ENCODE peak calls at places on chromosomes 7 and 10, in seven cellular contexts. One of them, this sample, is unnamed.

GRCh38 chr10:116470768-116471415 is 43.2 kb downstream of the PNLIPRP3 start:
- DNase-seq in heart right ventricle: no peak
- DNase-seq in mammary epithelial cell: peak; percentile 63
- DNase-seq in right cardiac atrium: no peak
- DNase-seq in neural progenitor cell: peak; percentile 43
- DNase-seq in right lobe of liver: peak; percentile 35
- DNase-seq in gastrocnemius medialis: no peak
- DNase-seq in this sample: no peak

GRCh38 chr7:35550831-35551230 is 144.1 kb downstream of the HERPUD2 start:
- DNase-seq in heart right ventricle: no peak
- DNase-seq in mammary epithelial cell: no peak
- DNase-seq in right cardiac atrium: no peak
- DNase-seq in gastrocnemius medialis: no peak
- DNase-seq in right lobe of liver: no peak
- DNase-seq in neural progenitor cell: no peak
- DNase-seq in this sample: no peak

GRCh38 chr7:77306231-77307067 is 106.8 kb upstream of the FGL2 start:
- DNase-seq in right lobe of liver: no peak
- DNase-seq in heart right ventricle: no peak
- DNase-seq in mammary epithelial cell: no peak
- DNase-seq in neural progenitor cell: no peak
- DNase-seq in gastrocnemius medialis: no peak
- DNase-seq in right cardiac atrium: no peak
- DNase-seq in this sample: no peak

GRCh38 chr7:64429232-64429631 is 115.5 kb downstream of the ZNF736 start:
- DNase-seq in right lobe of liver: no peak
- DNase-seq in gastrocnemius medialis: no peak
- DNase-seq in mammary epithelial cell: no peak
- DNase-seq in right cardiac atrium: no peak
- DNase-seq in neural progenitor cell: no peak
- DNase-seq in heart right ventricle: no peak
- DNase-seq in this sample: no peak

GRCh38 chr10:114550756-114551290 is 107.3 kb downstream of the ABLIM1 start:
- DNase-seq in neural progenitor cell: peak; percentile 57
- DNase-seq in right cardiac atrium: no peak
- DNase-seq in mammary epithelial cell: no peak
- DNase-seq in right lobe of liver: no peak
- DNase-seq in heart right ventricle: no peak
- DNase-seq in gastrocnemius medialis: no peak
- DNase-seq in this sample: peak; percentile 50

GRCh38 chr7:98126311-98127142 is 19.9 kb downstream of the LMTK2 start:
- DNase-seq in mammary epithelial cell: no peak
- DNase-seq in neural progenitor cell: no peak
- DNase-seq in heart right ventricle: no peak
- DNase-seq in gastrocnemius medialis: no peak
- DNase-seq in right lobe of liver: no peak
- DNase-seq in right cardiac atrium: no peak
- DNase-seq in this sample: no peak

GRCh38 chr10:22427890-22428571 is 82.7 kb downstream of the SPAG6 start:
- DNase-seq in heart right ventricle: no peak
- DNase-seq in gastrocnemius medialis: no peak
- DNase-seq in right cardiac atrium: no peak
- DNase-seq in right lobe of liver: no peak
- DNase-seq in neural progenitor cell: no peak
- DNase-seq in mammary epithelial cell: peak; percentile 90
- DNase-seq in this sample: no peak

GRCh38 chr7:139034855-139035587 is 821 bp downstream of the ZC3HAV1L start:
- DNase-seq in right lobe of liver: peak; percentile 41
- DNase-seq in gastrocnemius medialis: no peak
- DNase-seq in neural progenitor cell: peak; percentile 36
- DNase-seq in mammary epithelial cell: peak; percentile 25
- DNase-seq in right cardiac atrium: peak; percentile 68
- DNase-seq in heart right ventricle: peak; percentile 47
- DNase-seq in this sample: peak; percentile 37

GRCh38 chr7:102395620-102395957 is 574 bp upstream of the PRKRIP1 start:
- DNase-seq in heart right ventricle: no peak
- DNase-seq in gastrocnemius medialis: no peak
- DNase-seq in mammary epithelial cell: no peak
- DNase-seq in right cardiac atrium: no peak
- DNase-seq in neural progenitor cell: no peak
- DNase-seq in right lobe of liver: no peak
- DNase-seq in this sample: no peak

DNA sequence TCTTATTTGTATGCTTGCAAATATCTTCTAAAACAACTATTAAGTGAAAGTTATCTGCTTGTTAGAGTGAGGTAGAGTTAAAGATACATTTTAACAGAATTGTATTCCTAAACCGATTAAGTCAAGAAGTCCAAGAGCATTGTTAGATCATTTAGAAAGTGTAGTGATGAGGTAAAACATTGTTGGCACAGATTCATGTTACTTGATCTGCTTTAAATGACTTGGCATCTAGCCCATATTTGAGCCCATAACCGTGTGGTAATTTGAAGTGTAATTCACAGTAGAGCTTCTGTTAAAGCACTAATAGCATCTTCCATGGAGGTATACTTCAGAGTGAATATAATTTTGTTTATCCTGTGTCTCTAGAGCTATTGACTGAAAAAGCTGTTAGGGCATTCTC is 62.1 kb downstream of the PTEN start:
- DNase-seq in gastrocnemius medialis: no peak
- DNase-seq in neural progenitor cell: no peak
- DNase-seq in mammary epithelial cell: peak; percentile 24
- DNase-seq in heart right ventricle: no peak
- DNase-seq in right cardiac atrium: no peak
- DNase-seq in right lobe of liver: no peak
- DNase-seq in this sample: no peak
- H3K4me1 ChIP-seq in gastrocnemius medialis: peaks cover 59% of the 10 kb centered on the region
- H3K4me1 ChIP-seq in neural progenitor cell: no peaks in the 10 kb centered on the region
- H3K4me1 ChIP-seq in mammary epithelial cell: peaks cover 14% of the 10 kb centered on the region
- H3K4me1 ChIP-seq in heart right ventricle: peaks cover 76% of the 10 kb centered on the region
- H3K4me1 ChIP-seq in right cardiac atrium: peaks cover 12% of the 10 kb centered on the region
- H3K4me1 ChIP-seq in right lobe of liver: peaks cover 37% of the 10 kb centered on the region
- H3K4me1 ChIP-seq in this sample: peaks cover 42% of the 10 kb centered on the region

GRCh38 chr7:29971566-29972314 is 17.9 kb downstream of the SCRN1 start:
- DNase-seq in neural progenitor cell: no peak
- DNase-seq in gastrocnemius medialis: no peak
- DNase-seq in mammary epithelial cell: no peak
- DNase-seq in heart right ventricle: no peak
- DNase-seq in right cardiac atrium: no peak
- DNase-seq in right lobe of liver: no peak
- DNase-seq in this sample: no peak

GRCh38 chr7:29972315-29972669 is 17.3 kb downstream of the SCRN1 start:
- DNase-seq in mammary epithelial cell: no peak
- DNase-seq in heart right ventricle: no peak
- DNase-seq in right cardiac atrium: no peak
- DNase-seq in gastrocnemius medialis: no peak
- DNase-seq in neural progenitor cell: no peak
- DNase-seq in right lobe of liver: no peak
- DNase-seq in this sample: no peak

GRCh38 chr7:29970158-29970557 is 19.4 kb downstream of the SCRN1 start:
- DNase-seq in neural progenitor cell: no peak
- DNase-seq in mammary epithelial cell: no peak
- DNase-seq in heart right ventricle: no peak
- DNase-seq in right cardiac atrium: no peak
- DNase-seq in right lobe of liver: no peak
- DNase-seq in gastrocnemius medialis: no peak
- DNase-seq in this sample: no peak

GRCh38 chr7:29969706-29970105 is 19.9 kb downstream of the SCRN1 start:
- DNase-seq in neural progenitor cell: no peak
- DNase-seq in right lobe of liver: no peak
- DNase-seq in gastrocnemius medialis: no peak
- DNase-seq in mammary epithelial cell: no peak
- DNase-seq in heart right ventricle: no peak
- DNase-seq in right cardiac atrium: no peak
- DNase-seq in this sample: no peak

GRCh38 chr7:29968683-29969457 is 20.7 kb downstream of the SCRN1 start:
- DNase-seq in mammary epithelial cell: peak; percentile 30
- DNase-seq in right cardiac atrium: no peak
- DNase-seq in right lobe of liver: no peak
- DNase-seq in heart right ventricle: no peak
- DNase-seq in gastrocnemius medialis: no peak
- DNase-seq in neural progenitor cell: no peak
- DNase-seq in this sample: no peak
- H3K27ac ChIP-seq in mammary epithelial cell: no peak overlapping the region
- H3K27ac ChIP-seq in right cardiac atrium: no peak overlapping the region
- H3K27ac ChIP-seq in right lobe of liver: no peak overlapping the region
- H3K27ac ChIP-seq in heart right ventricle: no peak overlapping the region
- H3K27ac ChIP-seq in gastrocnemius medialis: no peak overlapping the region
- H3K27ac ChIP-seq in neural progenitor cell: peak overlapping the region; percentile 31
- H3K27ac ChIP-seq in this sample: no peak overlapping the region

GRCh38 chr10:84543948-84544347 is 215.6 kb downstream of the CCSER2 start:
- DNase-seq in right cardiac atrium: no peak
- DNase-seq in mammary epithelial cell: peak; percentile 50
- DNase-seq in right lobe of liver: no peak
- DNase-seq in heart right ventricle: no peak
- DNase-seq in gastrocnemius medialis: no peak
- DNase-seq in neural progenitor cell: no peak
- DNase-seq in this sample: no peak
- H3K27me3 ChIP-seq in right cardiac atrium: no peaks in the 10 kb centered on the region
- H3K27me3 ChIP-seq in mammary epithelial cell: no peaks in the 10 kb centered on the region
- H3K27me3 ChIP-seq in right lobe of liver: no peaks in the 10 kb centered on the region
- H3K27me3 ChIP-seq in heart right ventricle: no peaks in the 10 kb centered on the region
- H3K27me3 ChIP-seq in gastrocnemius medialis: peaks cover 18% of the 10 kb centered on the region
- H3K27me3 ChIP-seq in neural progenitor cell: no peaks in the 10 kb centered on the region
- H3K27me3 ChIP-seq in this sample: peaks cover 2% of the 10 kb centered on the region

DNA sequence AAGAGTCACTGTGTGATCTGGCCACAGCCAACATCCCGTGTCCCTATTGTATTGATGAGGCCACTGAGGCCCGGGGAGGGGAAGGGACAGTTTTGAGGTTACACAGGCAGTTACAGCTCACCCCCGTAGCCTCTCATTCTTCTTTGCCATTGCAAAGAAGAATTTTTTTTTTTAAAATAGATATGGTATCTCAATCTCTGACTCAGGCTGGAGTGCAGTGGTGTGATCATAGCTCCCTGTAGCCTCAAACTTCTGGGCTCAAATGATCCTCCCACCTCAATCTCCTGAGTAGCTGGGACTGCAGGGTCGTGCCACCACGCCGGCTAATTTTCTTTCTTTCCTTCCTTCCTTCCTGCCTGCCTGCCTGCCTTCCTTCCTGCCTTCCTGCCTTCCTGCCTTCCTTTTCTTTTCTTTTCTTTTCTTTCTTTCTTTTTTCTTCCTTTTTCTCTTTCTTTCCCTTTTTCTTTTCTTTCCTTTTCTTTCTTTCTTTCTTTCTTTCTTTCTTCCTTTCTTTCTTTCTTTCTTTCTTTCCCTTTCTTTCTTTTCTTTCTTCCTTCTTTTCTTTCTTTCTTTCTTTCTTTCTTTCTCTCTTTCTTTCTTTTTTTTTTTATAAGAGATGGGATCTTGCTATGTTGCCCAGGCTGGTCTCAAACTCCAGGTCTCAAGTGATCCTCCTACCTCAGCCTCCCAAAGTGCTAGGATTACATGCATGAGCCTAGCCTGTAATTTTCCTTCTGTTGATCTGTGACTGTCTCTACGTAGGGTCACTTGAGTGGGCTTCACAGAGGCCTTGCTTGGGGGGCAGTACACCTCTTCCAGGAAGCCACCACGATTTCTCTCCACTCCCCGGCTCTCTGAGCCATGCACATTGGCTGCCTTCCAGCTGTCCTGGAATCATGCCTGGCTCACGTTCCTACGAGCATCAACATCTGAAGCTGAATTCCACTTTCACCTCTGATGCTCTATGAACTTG is 31.3 kb downstream of the TMEM270 start:
- DNase-seq in mammary epithelial cell: no peak
- DNase-seq in right lobe of liver: peak; percentile 45
- DNase-seq in heart right ventricle: peak; percentile 65
- DNase-seq in gastrocnemius medialis: no peak
- DNase-seq in right cardiac atrium: peak; percentile 85
- DNase-seq in neural progenitor cell: no peak
- DNase-seq in this sample: no peak
- H3K4me1 ChIP-seq in mammary epithelial cell: peaks cover 6% of the 10 kb centered on the region
- H3K4me1 ChIP-seq in right lobe of liver: no peaks in the 10 kb centered on the region
- H3K4me1 ChIP-seq in heart right ventricle: peaks cover 37% of the 10 kb centered on the region
- H3K4me1 ChIP-seq in gastrocnemius medialis: peaks cover 8% of the 10 kb centered on the region
- H3K4me1 ChIP-seq in right cardiac atrium: peaks cover 5% of the 10 kb centered on the region
- H3K4me1 ChIP-seq in neural progenitor cell: no peaks in the 10 kb centered on the region
- H3K4me1 ChIP-seq in this sample: no peaks in the 10 kb centered on the region

DNA sequence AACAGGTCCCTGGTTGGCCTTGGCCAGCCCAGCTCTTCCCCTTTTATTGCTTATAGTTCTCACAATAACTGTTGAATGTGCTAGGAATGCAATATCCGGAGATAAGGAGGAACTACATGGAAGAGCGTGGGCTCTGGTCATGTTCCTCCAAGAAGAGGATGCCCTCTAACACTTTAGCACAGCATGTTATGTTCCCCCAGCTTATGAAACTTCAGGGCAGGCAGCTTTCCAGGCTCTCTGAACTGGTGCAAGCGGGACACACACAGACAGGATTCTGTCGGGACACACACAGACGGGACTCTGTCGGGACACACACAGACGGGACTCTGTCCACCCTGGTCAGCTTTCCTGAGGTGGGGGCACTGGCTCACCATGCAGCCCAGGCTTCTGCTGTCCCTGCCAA is 141.6 kb downstream of the PKD1L1 start:
- DNase-seq in right cardiac atrium: peak; percentile 87
- DNase-seq in neural progenitor cell: no peak
- DNase-seq in mammary epithelial cell: no peak
- DNase-seq in right lobe of liver: no peak
- DNase-seq in heart right ventricle: no peak
- DNase-seq in gastrocnemius medialis: peak; percentile 28
- DNase-seq in this sample: no peak
- H3K27ac ChIP-seq in right cardiac atrium: peak overlapping the region; percentile 11
- H3K27ac ChIP-seq in neural progenitor cell: no peak overlapping the region
- H3K27ac ChIP-seq in mammary epithelial cell: no peak overlapping the region
- H3K27ac ChIP-seq in right lobe of liver: no peak overlapping the region
- H3K27ac ChIP-seq in heart right ventricle: no peak overlapping the region
- H3K27ac ChIP-seq in gastrocnemius medialis: no peak overlapping the region
- H3K27ac ChIP-seq in this sample: no peak overlapping the region

GRCh38 chr10:131859341-131860020 is 41.3 kb upstream of the PPP2R2D start:
- DNase-seq in heart right ventricle: no peak
- DNase-seq in right lobe of liver: no peak
- DNase-seq in mammary epithelial cell: no peak
- DNase-seq in right cardiac atrium: no peak
- DNase-seq in gastrocnemius medialis: no peak
- DNase-seq in neural progenitor cell: no peak
- DNase-seq in this sample: no peak

GRCh38 chr10:131862548-131862947 is 38.3 kb upstream of the PPP2R2D start:
- DNase-seq in neural progenitor cell: no peak
- DNase-seq in gastrocnemius medialis: no peak
- DNase-seq in heart right ventricle: no peak
- DNase-seq in right cardiac atrium: no peak
- DNase-seq in right lobe of liver: no peak
- DNase-seq in mammary epithelial cell: no peak
- DNase-seq in this sample: no peak

GRCh38 chr10:131858583-131859340 is 42.0 kb upstream of the PPP2R2D start:
- DNase-seq in neural progenitor cell: no peak
- DNase-seq in right cardiac atrium: no peak
- DNase-seq in right lobe of liver: no peak
- DNase-seq in gastrocnemius medialis: no peak
- DNase-seq in mammary epithelial cell: no peak
- DNase-seq in heart right ventricle: no peak
- DNase-seq in this sample: no peak

GRCh38 chr10:131858118-131858515 is 42.7 kb upstream of the PPP2R2D start:
- DNase-seq in gastrocnemius medialis: no peak
- DNase-seq in right cardiac atrium: no peak
- DNase-seq in heart right ventricle: no peak
- DNase-seq in mammary epithelial cell: no peak
- DNase-seq in right lobe of liver: no peak
- DNase-seq in neural progenitor cell: no peak
- DNase-seq in this sample: no peak

GRCh38 chr10:131860806-131861440 is 39.9 kb upstream of the PPP2R2D start:
- DNase-seq in gastrocnemius medialis: no peak
- DNase-seq in right cardiac atrium: no peak
- DNase-seq in heart right ventricle: no peak
- DNase-seq in neural progenitor cell: no peak
- DNase-seq in mammary epithelial cell: no peak
- DNase-seq in right lobe of liver: no peak
- DNase-seq in this sample: no peak
- H3K27me3 ChIP-seq in gastrocnemius medialis: peaks cover 16% of the 10 kb centered on the region
- H3K27me3 ChIP-seq in right cardiac atrium: no peaks in the 10 kb centered on the region
- H3K27me3 ChIP-seq in heart right ventricle: no peaks in the 10 kb centered on the region
- H3K27me3 ChIP-seq in neural progenitor cell: no peaks in the 10 kb centered on the region
- H3K27me3 ChIP-seq in mammary epithelial cell: no peaks in the 10 kb centered on the region
- H3K27me3 ChIP-seq in right lobe of liver: no peaks in the 10 kb centered on the region
- H3K27me3 ChIP-seq in this sample: no peaks in the 10 kb centered on the region

This sample was measured in CD4-positive, CD25-positive, alpha-beta regulatory T cell.